ENCODE peak calls at places on chromosomes 3 and 15, in seven cellular contexts. C is foreskin keratinocyte; M is bronchial epithelial cell; Y is thyroid gland; P is neural progenitor cell; H is CD8-positive, alpha-beta T cell; E is endothelial cell. F is an unnamed sample.

GRCh38 chr15:60695713-60696522 is 217.0 kb upstream of the ICE2 start:
- DNase-seq in E (no peak), H (peak), P (no peak), M (peak), C (no peak), Y (no peak), F (no peak)

GRCh38 chr15:71748327-71748726 is 62.0 kb upstream of the NR2E3 start:
- DNase-seq in Y (no peak), E (no peak), M (peak), H (no peak), P (no peak), C (no peak), F (no peak)

GRCh38 chr3:43028678-43029490 is 49.8 kb downstream of the GASK1A start:
- DNase-seq in Y (no peak), C (no peak), E (no peak), P (no peak), M (no peak), H (no peak), F (no peak)

GRCh38 chr3:172675371-172676193 is 35.3 kb downstream of the NCEH1 start:
- DNase-seq in Y (no peak), P (peak), M (peak), E (peak), H (no peak), C (no peak), F (no peak)

GRCh38 chr15:60372223-60372622 is 25.6 kb downstream of the ANXA2 start:
- DNase-seq in M (no peak), Y (no peak), E (no peak), H (no peak), P (no peak), C (no peak), F (no peak)

GRCh38 chr3:60992395-60992794 is 258.9 kb downstream of the FHIT start:
- DNase-seq in P (no peak), C (no peak), Y (no peak), M (no peak), E (no peak), H (no peak), F (no peak)

GRCh38 chr3:130894130-130894872 is 417 bp downstream of the ATP2C1 start:
- DNase-seq in E (peak), Y (peak), P (peak), C (peak), M (no peak), H (peak), F (no peak)

GRCh38 chr3:87727783-87728182 is 331.0 kb downstream of the CGGBP1 start:
- DNase-seq in M (no peak), E (no peak), C (no peak), H (no peak), P (no peak), Y (no peak), F (no peak)

GRCh38 chr3:127676921-127677351 is 4.2 kb downstream of the ABTB1 start:
- DNase-seq in E (no peak), Y (no peak), C (no peak), P (no peak), H (no peak), M (no peak), F (peak)

GRCh38 chr15:60563066-60563465 is 84.1 kb upstream of the ICE2 start:
- DNase-seq in H (no peak), E (no peak), C (no peak), M (no peak), P (no peak), Y (no peak), F (no peak)

GRCh38 chr3:13013994-13014754 is 59.1 kb downstream of the IQSEC1 start:
- DNase-seq in E (no peak), C (no peak), P (no peak), Y (no peak), M (no peak), H (peak), F (no peak)

GRCh38 chr3:41640076-41640475 is 321.8 kb downstream of the ULK4 start:
- DNase-seq in Y (no peak), H (no peak), E (no peak), M (peak), P (no peak), C (peak), F (no peak)

GRCh38 chr3:154901263-154901662 is 178.9 kb upstream of the MME start:
- DNase-seq in P (no peak), Y (no peak), C (no peak), E (no peak), H (no peak), M (no peak), F (no peak)

GRCh38 chr3:107620534-107620933 is 97.8 kb downstream of the BBX start:
- DNase-seq in P (no peak), C (no peak), Y (no peak), E (no peak), H (no peak), M (peak), F (no peak)

GRCh38 chr3:10330319-10330718 is 9.4 kb upstream of the SEC13 start:
- DNase-seq in C (no peak), Y (no peak), E (no peak), H (no peak), P (no peak), M (no peak), F (no peak)

GRCh38 chr3:33537135-33537534 is 96.9 kb upstream of the UBP1 start:
- DNase-seq in C (no peak), Y (no peak), H (no peak), E (no peak), P (no peak), M (no peak), F (no peak)

GRCh38 chr3:157581331-157581730 is 78.1 kb upstream of the VEPH1 start:
- DNase-seq in M (no peak), H (no peak), Y (no peak), P (no peak), C (no peak), E (no peak), F (no peak)

GRCh38 chr15:60074181-60074885 is 70.2 kb downstream of the FOXB1 start:
- DNase-seq in P (no peak), H (no peak), M (peak), E (no peak), C (no peak), Y (peak), F (no peak)

DNA sequence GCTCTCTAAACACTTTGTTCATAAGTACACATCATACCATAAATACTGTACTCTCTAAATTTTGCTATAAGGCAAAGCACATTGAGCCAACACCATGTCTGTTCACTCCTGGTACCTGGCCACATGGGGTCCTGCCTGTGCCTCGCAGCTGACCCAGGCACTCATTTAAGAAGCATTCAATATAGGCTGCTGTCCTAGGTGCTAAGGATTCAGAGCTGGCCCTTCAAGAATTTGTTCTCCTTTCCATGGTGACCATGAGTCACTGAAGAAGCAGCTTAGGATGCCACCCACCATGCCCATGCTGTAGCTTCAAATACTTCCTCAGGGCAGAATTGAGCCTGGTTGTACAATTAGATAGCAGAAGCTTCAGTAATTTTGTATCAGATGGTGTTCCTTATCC is 119.2 kb upstream of the ZBED2 start:
- DNase-seq in Y (no peak), P (peak), C (no peak), E (no peak), H (no peak), M (peak), F (no peak)
- TF ChIP-seq CTCF in Y (no peak), P (peak), C (peak), E (no peak), H (no peak), M (no peak), F (no peak)

GRCh38 chr3:37742121-37742520 is 119.6 kb upstream of the CTDSPL start:
- DNase-seq in M (no peak), P (no peak), E (no peak), H (no peak), Y (no peak), C (no peak), F (no peak)

GRCh38 chr3:37739579-37740290 is 121.9 kb upstream of the CTDSPL start:
- DNase-seq in P (no peak), E (no peak), C (no peak), Y (peak), M (no peak), H (no peak), F (no peak)

GRCh38 chr3:37740471-37740870 is 121.2 kb upstream of the CTDSPL start:
- DNase-seq in H (no peak), Y (peak), E (no peak), C (no peak), M (no peak), P (no peak), F (no peak)

GRCh38 chr3:37742574-37743212 is 119.0 kb upstream of the CTDSPL start:
- DNase-seq in Y (no peak), C (no peak), M (no peak), H (no peak), E (no peak), P (no peak), F (no peak)

DNA sequence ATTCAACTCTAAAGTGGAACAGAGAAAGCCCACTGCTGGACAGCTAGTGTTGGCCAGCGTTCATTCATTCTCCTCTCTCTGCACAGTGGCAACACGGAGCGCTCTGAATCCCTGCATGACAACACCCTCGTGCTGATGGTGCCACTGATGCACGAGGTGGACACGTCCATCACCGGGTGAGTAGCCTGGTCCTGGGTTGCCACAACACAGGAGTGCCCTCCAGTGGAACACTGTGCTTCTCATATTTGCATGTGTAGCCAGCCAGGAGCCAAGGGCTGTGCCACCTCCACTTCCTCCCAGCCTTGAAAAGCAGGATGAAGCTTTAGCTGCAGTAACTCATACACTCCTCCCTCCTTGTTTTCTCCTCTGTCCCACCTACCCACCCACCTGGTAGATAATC is 120.0 kb upstream of the CTDSPL start:
- DNase-seq in E (peak), P (peak), Y (peak), M (peak), C (no peak), H (no peak), F (no peak)
- TF ChIP-seq CTCF in E (no peak), P (peak), Y (peak), M (peak), C (peak), H (no peak), F (no peak)

GRCh38 chr3:57228734-57229505 is 1.4 kb downstream of the APPL1 start:
- DNase-seq in E (no peak), P (no peak), M (peak), C (peak), Y (no peak), H (no peak), F (no peak)
- TF ChIP-seq CTCF in E (no peak), P (no peak), M (no peak), C (no peak), Y (no peak), H (no peak), F (no peak)

GRCh38 chr3:70069557-70069956 is 70.0 kb downstream of the SAMMSON start:
- DNase-seq in H (no peak), Y (no peak), C (no peak), E (no peak), M (no peak), P (peak), F (no peak)

GRCh38 chr3:70064194-70064787 is 64.8 kb downstream of the SAMMSON start:
- DNase-seq in P (peak), Y (peak), M (peak), E (peak), H (no peak), C (no peak), F (no peak)

GRCh38 chr3:70061111-70061510 is 61.6 kb downstream of the SAMMSON start:
- DNase-seq in P (no peak), C (no peak), M (no peak), H (no peak), Y (no peak), E (no peak), F (no peak)

GRCh38 chr3:70067860-70068479 is 68.4 kb downstream of the SAMMSON start:
- DNase-seq in M (no peak), P (no peak), C (no peak), H (no peak), Y (no peak), E (no peak), F (no peak)

DNA sequence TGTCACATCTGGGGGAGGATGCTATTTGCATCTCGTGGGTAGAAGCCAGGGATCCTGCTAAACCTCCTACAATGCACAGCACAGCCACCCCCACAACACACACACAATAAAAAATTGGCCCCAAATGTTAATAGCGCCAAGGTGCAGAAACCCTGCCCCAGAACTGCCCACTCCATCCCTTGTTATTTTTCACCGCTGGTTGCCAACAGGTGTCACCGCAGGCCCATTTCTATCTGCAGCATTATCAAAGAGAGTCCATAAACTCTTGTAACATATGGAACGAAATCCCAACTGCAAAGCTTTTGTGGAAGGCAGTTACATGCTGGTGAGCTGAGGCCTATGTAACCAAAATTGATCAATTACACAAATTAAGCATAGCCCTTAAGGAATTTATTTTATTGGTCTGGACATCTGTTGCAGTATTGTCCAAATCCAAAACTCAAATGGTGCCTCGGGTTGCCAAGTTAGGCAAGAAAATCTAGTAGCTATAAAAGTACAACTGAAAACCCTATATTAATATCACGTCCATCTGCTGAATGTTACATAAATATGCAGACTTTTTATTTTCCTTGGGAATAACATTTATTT is 66.2 kb downstream of the SAMMSON start:
- DNase-seq in P (peak), C (no peak), Y (peak), H (no peak), M (no peak), E (peak), F (no peak)
- TF ChIP-seq CTCF in P (peak), C (peak), Y (peak), H (no peak), M (no peak), E (no peak), F (no peak)

GRCh38 chr3:86180696-86181095 is 810.3 kb downstream of the VGLL3 start:
- DNase-seq in M (peak), C (no peak), H (no peak), E (peak), Y (no peak), P (peak), F (no peak)
- TF ChIP-seq CTCF in M (no peak), C (no peak), H (no peak), E (peak), Y (no peak), P (peak), F (no peak)

DNA sequence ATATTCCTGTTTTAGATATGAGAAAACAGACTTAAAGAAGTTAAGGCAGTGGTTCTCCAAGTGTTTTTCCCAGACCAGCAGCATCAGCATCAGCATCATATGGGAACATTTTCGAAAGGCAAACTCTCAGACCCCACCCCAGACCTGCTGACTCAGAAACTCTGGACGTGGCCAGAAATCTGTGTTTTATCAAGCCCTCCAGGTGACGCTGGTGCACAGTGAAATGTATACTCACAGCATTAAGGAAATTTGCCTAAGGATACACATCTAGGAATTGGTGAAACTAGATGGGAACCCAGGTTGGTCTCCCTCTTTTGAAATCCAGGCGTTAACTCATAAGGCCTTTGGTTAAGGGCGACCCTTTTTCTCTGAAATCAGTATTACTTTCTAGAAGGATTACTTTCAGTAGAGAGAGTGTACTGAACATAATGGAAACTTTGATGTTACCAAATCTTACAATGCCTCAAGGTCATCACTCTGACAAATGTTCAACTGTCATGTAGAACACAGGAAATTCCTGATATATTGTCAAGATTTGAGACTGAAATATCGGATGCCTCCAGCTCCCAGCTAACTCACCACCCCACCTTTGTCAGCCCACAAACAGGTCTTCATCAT is 910.2 kb downstream of the ROBO1 start:
- DNase-seq in Y (no peak), C (no peak), H (no peak), P (no peak), M (no peak), E (no peak), F (no peak)
- TF ChIP-seq CTCF in Y (no peak), C (peak), H (no peak), P (peak), M (peak), E (no peak), F (no peak)

GRCh38 chr3:44950273-44950672 is 25.7 kb downstream of the ZDHHC3 start:
- DNase-seq in P (peak), H (no peak), E (no peak), Y (no peak), M (no peak), C (no peak), F (no peak)
- TF ChIP-seq CTCF in P (no peak), H (no peak), E (no peak), Y (no peak), M (no peak), C (no peak), F (no peak)

GRCh38 chr3:179560791-179561190 is 1.9 kb upstream of the ACTL6A start:
- DNase-seq in E (no peak), P (no peak), M (no peak), C (no peak), Y (no peak), H (no peak), F (no peak)

GRCh38 chr3:179565496-179565895 is 2.8 kb downstream of the ACTL6A start:
- DNase-seq in P (no peak), Y (no peak), C (no peak), H (no peak), M (no peak), E (no peak), F (no peak)

GRCh38 chr3:179562467-179563297 is at the start of gene ACTL6A:
- DNase-seq in H (peak), E (peak), M (peak), Y (peak), P (peak), C (peak), F (peak)

GRCh38 chr3:179558742-179559364 is 3.9 kb upstream of the ACTL6A start:
- DNase-seq in C (no peak), E (peak), H (peak), Y (peak), P (peak), M (peak), F (no peak)

DNA sequence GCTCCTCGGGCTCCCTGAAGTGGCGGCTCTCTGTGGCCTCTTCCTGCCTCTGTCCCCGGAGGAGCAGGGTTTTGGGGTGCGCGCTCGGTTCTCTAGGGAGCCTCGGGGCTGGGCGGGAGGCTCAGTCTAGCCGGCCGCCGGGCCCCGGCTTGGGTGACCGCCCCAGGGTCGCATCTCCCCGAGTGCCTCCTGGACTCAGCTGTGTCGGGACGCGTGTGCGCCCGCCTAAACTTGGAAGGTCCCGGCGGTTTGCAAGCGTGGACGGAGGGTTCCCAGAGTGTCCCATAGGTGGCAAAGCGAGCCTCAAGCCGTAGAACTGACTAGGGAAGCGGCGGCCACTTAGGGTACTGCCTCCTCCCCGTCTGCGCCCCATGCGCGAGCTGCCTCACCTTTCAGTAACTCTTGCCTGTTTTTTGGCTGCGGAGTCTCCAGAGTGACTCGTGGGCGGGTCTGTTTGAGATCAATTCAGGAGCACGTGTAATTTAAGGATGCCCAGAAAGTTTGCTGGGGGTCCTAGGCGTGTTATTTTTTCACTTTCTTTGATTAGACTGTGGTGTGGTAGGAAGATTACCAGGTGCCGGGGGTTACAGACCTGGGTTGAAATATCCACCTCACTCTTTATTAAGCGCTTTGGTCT is 690 bp downstream of the ACTL6A start:
- DNase-seq in M (peak), Y (peak), C (peak), E (peak), P (peak), H (peak), F (peak)
- TF ChIP-seq CTCF in M (peak), Y (peak), C (peak), E (no peak), P (peak), H (peak), F (no peak)

DNA sequence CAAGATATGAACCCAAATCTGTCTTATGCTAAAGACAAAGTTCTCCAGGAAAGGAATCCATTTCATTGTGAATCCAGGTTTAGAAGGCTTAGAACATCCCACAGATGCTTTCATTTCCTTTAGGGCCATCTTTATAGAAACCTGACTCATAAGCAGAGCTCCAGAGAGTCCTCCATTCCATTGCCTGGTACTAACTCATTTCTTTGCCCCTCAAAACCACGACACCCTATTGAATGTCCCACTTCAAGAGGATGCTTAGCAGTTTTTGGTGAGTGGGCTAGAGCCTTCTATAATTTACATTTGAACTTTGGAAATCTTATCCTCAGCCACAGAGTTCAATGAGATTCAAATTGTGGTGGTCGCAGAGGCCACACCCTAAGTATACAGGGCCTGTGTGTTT is 325.0 kb downstream of the NTRK3 start:
- DNase-seq in Y (no peak), P (no peak), E (no peak), M (no peak), C (no peak), H (no peak), F (no peak)
- TF ChIP-seq CTCF in Y (no peak), P (no peak), E (no peak), M (no peak), C (no peak), H (no peak), F (no peak)

GRCh38 chr15:76625267-76625666 is 279.9 kb downstream of the SCAPER start:
- DNase-seq in C (no peak), Y (no peak), M (no peak), P (peak), E (no peak), H (no peak), F (no peak)
- TF ChIP-seq CTCF in C (no peak), Y (no peak), M (no peak), P (no peak), E (no peak), H (no peak), F (no peak)